ENCODE peak calls at places on chromosomes 12 and 14, in four cellular contexts. E is body of pancreas, V is cardiac fibroblast, B is GM06990. Y is an unnamed sample.

GRCh38 chr12:1418144-1418543 is 176.2 kb downstream of the FBXL14 start:
- DNase-seq in V (no peak), E (no peak), B (no peak), Y (no peak)

GRCh38 chr12:45988259-45988658 is 2.1 kb downstream of the SCAF11 start:
- DNase-seq in B (no peak), E (no peak), V (no peak), Y (no peak)

GRCh38 chr14:38255408-38255672 is 553 bp downstream of the CLEC14A start:
- DNase-seq in B (peak; percentile 5), V (no peak), E (no peak), Y (no peak)

GRCh38 chr12:4355843-4356327 is 23.6 kb downstream of the FGF23 start:
- DNase-seq in E (no peak), B (no peak), V (peak; percentile 15), Y (peak; percentile 35)

GRCh38 chr14:50320279-50320678 is 8.2 kb downstream of the DMAC2L start:
- DNase-seq in E (no peak), V (peak; percentile 60), B (no peak), Y (no peak)

GRCh38 chr14:91963465-91963864 is 16.0 kb upstream of the FBLN5 start:
- DNase-seq in E (no peak), B (no peak), V (peak; percentile 63), Y (no peak)

GRCh38 chr14:91899213-91899612 is 31.9 kb upstream of the TC2N start:
- DNase-seq in B (no peak), V (no peak), E (peak; percentile 94), Y (peak; percentile 27)

GRCh38 chr12:15962760-15963159 is 51.6 kb downstream of the DERA start:
- DNase-seq in B (no peak), E (no peak), V (no peak), Y (peak; percentile 20)

GRCh38 chr12:96136129-96136528 is 58.0 kb upstream of the ELK3 start:
- DNase-seq in E (no peak), B (no peak), V (peak; percentile 72), Y (peak; percentile 12)

GRCh38 chr14:22769369-22769768 is 2.9 kb downstream of the OXA1L start:
- DNase-seq in E (no peak), V (no peak), B (no peak), Y (no peak)

GRCh38 chr12:104057771-104058197 is 6.5 kb upstream of the HCFC2 start:
- DNase-seq in B (no peak), E (no peak), V (peak; percentile 47), Y (no peak)

GRCh38 chr14:22572562-22573058 is 16.4 kb downstream of the DAD1 start:
- DNase-seq in V (peak; percentile 51), B (no peak), E (no peak), Y (no peak)

GRCh38 chr14:36604757-36605505 is 22.5 kb upstream of the NKX2-8 start:
- DNase-seq in E (peak; percentile 59), B (no peak), V (peak; percentile 78), Y (peak; percentile 68)

GRCh38 chr12:3962661-3963483 is 89.7 kb upstream of the PARP11 start:
- DNase-seq in V (no peak), E (peak; percentile 14), B (no peak), Y (no peak)

GRCh38 chr14:96098309-96098998 is 59.3 kb downstream of the C14orf132 start:
- DNase-seq in E (peak; percentile 64), V (peak; percentile 78), B (no peak), Y (peak; percentile 72)

GRCh38 chr12:4270670-4271432 is 2.7 kb upstream of the CCND2 start:
- DNase-seq in B (peak; percentile 67), V (no peak), E (peak; percentile 40), Y (no peak)

GRCh38 chr12:31009976-31010375 is 63.7 kb upstream of the DDX11 start:
- DNase-seq in E (no peak), V (no peak), B (no peak), Y (no peak)

GRCh38 chr14:89384023-89384422 is 33.0 kb downstream of the FOXN3 start:
- DNase-seq in V (no peak), E (no peak), B (peak; percentile 82), Y (no peak)

GRCh38 chr14:34496007-34496678 is 34.1 kb upstream of the SPTSSA start:
- DNase-seq in V (peak; percentile 84), B (no peak), E (peak; percentile 24), Y (no peak)

GRCh38 chr12:40999212-40999611 is 188.9 kb upstream of the PDZRN4 start:
- DNase-seq in B (no peak), V (no peak), E (no peak), Y (no peak)

GRCh38 chr14:104444159-104445030 is 135.2 kb upstream of the C14orf180 start:
- DNase-seq in V (no peak), B (no peak), E (no peak), Y (no peak)

GRCh38 chr14:27078176-27078575 is 480.3 kb upstream of the NOVA1 start:
- DNase-seq in B (no peak), E (no peak), V (no peak), Y (no peak)

GRCh38 chr14:91311284-91311662 is 66.8 kb upstream of the GPR68 start:
- DNase-seq in V (no peak), E (no peak), B (no peak), Y (no peak)

GRCh38 chr12:79690156-79690605 is 583 bp downstream of the PAWR start:
- DNase-seq in V (no peak), B (no peak), E (peak; percentile 45), Y (peak; percentile 55)

GRCh38 chr14:68495101-68495637 is 297.7 kb downstream of the ZFP36L1 start:
- DNase-seq in E (no peak), V (no peak), B (no peak), Y (no peak)

GRCh38 chr14:68492889-68493288 is 300.0 kb downstream of the ZFP36L1 start:
- DNase-seq in B (no peak), V (no peak), E (no peak), Y (no peak)

GRCh38 chr14:68499451-68499850 is 293.4 kb downstream of the ZFP36L1 start:
- DNase-seq in E (no peak), V (no peak), B (no peak), Y (no peak)

GRCh38 chr14:68495638-68496114 is 297.2 kb downstream of the ZFP36L1 start:
- DNase-seq in E (no peak), V (no peak), B (peak; percentile 67), Y (no peak)

GRCh38 chr14:68497016-68497415 is 295.9 kb downstream of the ZFP36L1 start:
- DNase-seq in V (peak; percentile 86), E (no peak), B (no peak), Y (no peak)
- TF ChIP-seq CTCF in V (no peak), E (no peak), B (no peak), Y (no peak)

DNA sequence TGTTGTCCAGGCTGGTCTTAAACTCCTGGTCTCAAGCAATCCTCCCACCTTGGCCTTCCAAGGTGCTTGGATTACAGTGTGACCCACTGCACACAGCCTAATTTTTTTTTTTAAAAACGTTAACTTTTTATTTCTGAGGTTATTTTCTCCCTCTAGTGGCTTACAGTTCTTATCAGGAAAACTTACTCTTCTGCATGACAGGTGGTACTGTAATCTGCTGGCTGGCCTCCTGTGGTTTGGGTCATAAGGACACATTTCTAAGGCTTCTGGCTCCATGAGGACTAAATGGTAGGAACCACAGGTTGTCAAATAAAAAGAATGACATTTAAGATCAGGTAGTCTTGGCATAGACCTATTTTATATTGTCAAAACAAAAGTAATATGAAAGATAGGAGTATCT is 7.7 kb upstream of the NCKAP1L start:
- DNase-seq in B (no peak), E (no peak), V (no peak), Y (no peak)
- TF ChIP-seq CTCF in B (no peak), E (no peak), V (no peak), Y (no peak)

GRCh38 chr14:73237219-73237785 is at the start of gene PAPLN:
- DNase-seq in B (no peak), E (peak; percentile 44), V (peak; percentile 52), Y (peak; percentile 24)

GRCh38 chr14:73235531-73236155 is 1.7 kb upstream of the PAPLN start:
- DNase-seq in V (peak; percentile 80), B (no peak), E (no peak), Y (no peak)

GRCh38 chr14:73236752-73237218 is 521 bp upstream of the PAPLN start:
- DNase-seq in E (no peak), B (no peak), V (no peak), Y (no peak)

GRCh38 chr14:73234586-73235394 is 2.5 kb upstream of the PAPLN start:
- DNase-seq in B (no peak), E (no peak), V (no peak), Y (no peak)

DNA sequence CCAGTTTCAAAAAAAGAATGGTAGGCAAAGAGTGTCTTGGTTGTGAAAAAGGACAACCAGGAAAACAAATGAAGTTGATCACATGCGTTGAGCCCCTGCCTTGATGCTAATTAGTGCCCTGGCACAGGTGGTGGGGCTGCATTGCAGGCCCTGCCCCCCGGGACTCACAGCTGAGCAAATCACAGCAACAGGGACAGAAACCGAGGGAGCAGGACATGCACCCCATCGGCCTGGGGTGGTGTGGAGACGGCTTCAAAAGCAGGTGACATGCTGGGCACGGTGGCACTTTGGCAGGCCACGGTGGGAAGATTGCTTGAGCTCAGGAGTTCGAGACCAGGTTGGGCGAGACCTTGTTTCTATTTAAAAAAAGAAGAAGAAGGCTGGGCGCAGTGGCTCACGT is 1.1 kb upstream of the PAPLN start:
- DNase-seq in B (no peak), V (no peak), E (no peak), Y (no peak)
- TF ChIP-seq CTCF in B (no peak), V (no peak), E (no peak), Y (no peak)

GRCh38 chr12:12985817-12986408 is 14.2 kb downstream of the HEBP1 start:
- DNase-seq in E (no peak), V (peak; percentile 45), B (no peak), Y (peak; percentile 22)
- TF ChIP-seq CTCF in E (peak; percentile 18), V (peak; percentile 69), B (peak; percentile 55), Y (peak; percentile 29)